ENCODE peak calls at places on chromosomes 13 and 19, in eight cellular contexts. Q is lung microvascular endothelial cell; V is occipital lobe; F is KBM-7; T is GM13976; J is epithelial cell of proximal tubule; Z is CD4-positive, alpha-beta T cell; S is naive thymus-derived CD8-positive, alpha-beta T cell. U is an unnamed sample.

GRCh38 chr19:16290692-16291091 is 33.9 kb upstream of the KLF2 start:
- DNase-seq in Q (peak), V (no peak), F (no peak), T (no peak), J (no peak), Z (no peak), S (no peak), U (no peak)

GRCh38 chr19:16100524-16100923 is 11.2 kb upstream of the RAB8A start:
- DNase-seq in Q (no peak), V (no peak), F (no peak), T (no peak), J (no peak), Z (no peak), S (no peak), U (no peak)

GRCh38 chr19:52566588-52566987 is 3.5 kb upstream of the ZNF701 start:
- DNase-seq in Q (no peak), V (no peak), F (no peak), T (no peak), J (no peak), Z (no peak), S (no peak), U (no peak)

GRCh38 chr13:36905944-36906343 is 14.1 kb downstream of the SMAD9 start:
- DNase-seq in Q (no peak), V (no peak), F (no peak), T (no peak), J (no peak), Z (no peak), S (no peak), U (no peak)

GRCh38 chr19:48413879-48414623 is 20.6 kb downstream of the GRIN2D start:
- DNase-seq in Q (no peak), V (no peak), F (no peak), T (no peak), J (no peak), Z (no peak), S (no peak), U (no peak)

GRCh38 chr13:73698859-73699258 is 435.3 kb downstream of the KLF12 start:
- DNase-seq in Q (no peak), V (no peak), F (no peak), T (no peak), J (no peak), Z (no peak), S (no peak), U (no peak)

GRCh38 chr19:10751109-10751972 is 33.5 kb downstream of the DNM2 start:
- DNase-seq in Q (peak), V (no peak), F (peak), T (no peak), J (no peak), Z (no peak), S (no peak), U (no peak)

GRCh38 chr19:45187421-45188100 is 9.0 kb downstream of the BLOC1S3 start:
- DNase-seq in Q (peak), V (no peak), F (no peak), T (peak), J (no peak), Z (no peak), S (peak), U (no peak)

GRCh38 chr13:38713046-38713445 is 26.2 kb downstream of the FREM2 start:
- DNase-seq in Q (no peak), V (no peak), F (no peak), T (no peak), J (peak), Z (no peak), S (no peak), U (no peak)

GRCh38 chr19:32233885-32234284 is 111.5 kb upstream of the ZNF507 start:
- DNase-seq in Q (no peak), V (no peak), F (no peak), T (no peak), J (no peak), Z (no peak), S (no peak), U (no peak)

GRCh38 chr13:40479196-40479845 is 187.1 kb downstream of the FOXO1 start:
- DNase-seq in Q (no peak), V (peak), F (no peak), T (no peak), J (no peak), Z (no peak), S (no peak), U (no peak)

GRCh38 chr13:108409735-108410134 is 140.2 kb downstream of the TNFSF13B start:
- DNase-seq in Q (no peak), V (no peak), F (no peak), T (no peak), J (no peak), Z (no peak), S (peak), U (no peak)

GRCh38 chr19:47765522-47766358 is 12.8 kb upstream of the SELENOW start:
- DNase-seq in Q (peak), V (no peak), F (peak), T (peak), J (no peak), Z (peak), S (no peak), U (no peak)

GRCh38 chr19:39384839-39385568 is 5.9 kb downstream of the PAF1 start:
- DNase-seq in Q (no peak), V (no peak), F (no peak), T (no peak), J (no peak), Z (no peak), S (no peak), U (no peak)

GRCh38 chr19:1093811-1094553 is 1.2 kb downstream of the POLR2E start:
- DNase-seq in Q (no peak), V (no peak), F (no peak), T (no peak), J (no peak), Z (peak), S (no peak), U (no peak)

GRCh38 chr19:16032509-16033135 is 43.7 kb upstream of the TPM4 start:
- DNase-seq in Q (no peak), V (no peak), F (no peak), T (peak), J (no peak), Z (no peak), S (no peak), U (no peak)

GRCh38 chr13:112159575-112160547 is 92.9 kb downstream of the SOX1 start:
- DNase-seq in Q (no peak), V (no peak), F (no peak), T (no peak), J (no peak), Z (no peak), S (no peak), U (no peak)

GRCh38 chr19:45863840-45864628 is at the start of gene FOXA3:
- DNase-seq in Q (peak), V (no peak), F (peak), T (peak), J (no peak), Z (peak), S (peak), U (peak)

GRCh38 chr19:14361824-14362223 is 19.4 kb upstream of the ADGRE5 start:
- DNase-seq in Q (peak), V (no peak), F (peak), T (peak), J (no peak), Z (peak), S (peak), U (no peak)

GRCh38 chr19:44332145-44332544 is 24.3 kb downstream of the ZNF112 start:
- DNase-seq in Q (no peak), V (no peak), F (no peak), T (no peak), J (no peak), Z (no peak), S (no peak), U (no peak)

GRCh38 chr13:95145587-95145986 is 155.7 kb downstream of the ABCC4 start:
- DNase-seq in Q (no peak), V (no peak), F (no peak), T (no peak), J (no peak), Z (no peak), S (no peak), U (no peak)

GRCh38 chr19:14073232-14073924 is 792 bp downstream of the MISP3 start:
- DNase-seq in Q (peak), V (peak), F (peak), T (peak), J (no peak), Z (peak), S (peak), U (peak)

GRCh38 chr13:98939552-98940306 is 38.1 kb downstream of the DOCK9 start:
- DNase-seq in Q (no peak), V (no peak), F (no peak), T (no peak), J (no peak), Z (no peak), S (no peak), U (no peak)

GRCh38 chr19:46746281-46746965 is at the start of gene STRN4:
- DNase-seq in Q (peak), V (peak), F (no peak), T (peak), J (no peak), Z (peak), S (peak), U (peak)

GRCh38 chr13:51333826-51334225 is 5.7 kb upstream of the SERPINE3 start:
- DNase-seq in Q (no peak), V (no peak), F (no peak), T (no peak), J (no peak), Z (no peak), S (no peak), U (no peak)

GRCh38 chr19:23823952-23824389 is 65.3 kb upstream of the ZNF681 start:
- DNase-seq in Q (no peak), V (no peak), F (peak), T (no peak), J (no peak), Z (no peak), S (no peak), U (no peak)